ENCODE peak calls at places on chromosome 13, in nine cellular contexts. H is dorsolateral prefrontal cortex; V is CD8-positive, alpha-beta memory T cell; K is adrenal gland; B is Karpas-422; O is GM23338; P is endodermal cell; S is transverse colon; I is left ventricle myocardium inferior. J is an unnamed sample.

GRCh38 chr13:41720839-41721561 is 239.9 kb downstream of the VWA8 start:
- DNase-seq in V (no peak), B (no peak), I (no peak), S (no peak), H (no peak), O (no peak), K (no peak), P (no peak), J (no peak)

GRCh38 chr13:36135876-36136275 is 4.7 kb upstream of the DCLK1 start:
- DNase-seq in B (no peak), P (no peak), S (no peak), O (no peak), I (no peak), V (no peak), H (no peak), K (no peak), J (no peak)

GRCh38 chr13:100899720-100900316 is 225.2 kb upstream of the TMTC4 start:
- DNase-seq in H (no peak), P (no peak), V (no peak), I (no peak), B (no peak), O (no peak), S (no peak), K (no peak), J (no peak)

GRCh38 chr13:81990652-81991051 is 1649.7 kb upstream of the SPRY2 start:
- DNase-seq in H (no peak), V (no peak), K (no peak), S (no peak), P (peak; percentile 58), O (peak; percentile 63), B (no peak), I (no peak), J (no peak)

GRCh38 chr13:19604306-19604705 is 29.2 kb upstream of the MPHOSPH8 start:
- DNase-seq in S (no peak), K (no peak), B (no peak), P (no peak), I (no peak), O (no peak), H (no peak), V (no peak), J (no peak)

GRCh38 chr13:52027832-52028231 is 3.3 kb downstream of the UTP14C start:
- DNase-seq in B (no peak), P (no peak), O (no peak), H (no peak), I (no peak), V (no peak), K (no peak), S (no peak), J (no peak)

GRCh38 chr13:69857188-69857821 is 250.3 kb upstream of the ATXN8OS start:
- DNase-seq in S (no peak), H (no peak), O (peak; percentile 82), K (no peak), B (peak; percentile 85), I (no peak), P (no peak), V (no peak), J (no peak)

GRCh38 chr13:91482427-91482826 is 84.0 kb downstream of the GPC5 start:
- DNase-seq in B (no peak), S (no peak), K (no peak), O (no peak), V (no peak), P (peak; percentile 77), H (no peak), I (no peak), J (no peak)

GRCh38 chr13:53045110-53045509 is 16.5 kb downstream of the OLFM4 start:
- DNase-seq in B (no peak), K (no peak), I (no peak), P (no peak), V (no peak), S (peak; percentile 66), H (no peak), O (no peak), J (no peak)

GRCh38 chr13:114026128-114026880 is 52.4 kb upstream of the C13orf46 start:
- DNase-seq in P (no peak), I (no peak), S (no peak), V (no peak), H (peak; percentile 73), O (no peak), K (no peak), B (no peak), J (no peak)

GRCh38 chr13:40031031-40031430 is 375.6 kb downstream of the COG6 start:
- DNase-seq in V (no peak), O (no peak), I (no peak), H (no peak), K (no peak), S (no peak), P (no peak), B (no peak), J (peak; percentile 47)

GRCh38 chr13:98322091-98322718 is 145.1 kb upstream of the RNF113B start:
- DNase-seq in I (no peak), K (no peak), V (no peak), H (no peak), S (no peak), B (no peak), P (no peak), O (no peak), J (no peak)

GRCh38 chr13:31209172-31209818 is 9.5 kb downstream of the B3GLCT start:
- DNase-seq in V (peak; percentile 25), K (no peak), S (peak; percentile 11), H (peak; percentile 70), B (no peak), P (peak; percentile 73), O (peak; percentile 43), I (peak; percentile 69), J (no peak)

GRCh38 chr13:45875951-45876350 is 24.4 kb upstream of the SIAH3 start:
- DNase-seq in S (no peak), V (no peak), I (no peak), H (no peak), P (no peak), K (no peak), B (no peak), O (no peak), J (no peak)

GRCh38 chr13:32016119-32016518 is 15.5 kb upstream of the FRY start:
- DNase-seq in K (no peak), I (no peak), B (no peak), S (no peak), V (no peak), H (no peak), P (no peak), O (no peak), J (no peak)

GRCh38 chr13:27925220-27925991 is 5.6 kb downstream of the PDX1 start:
- DNase-seq in O (no peak), H (no peak), S (no peak), B (no peak), P (no peak), K (no peak), V (no peak), I (no peak), J (no peak)

GRCh38 chr13:27928353-27928804 is 8.6 kb downstream of the PDX1 start:
- DNase-seq in K (no peak), B (no peak), V (no peak), P (no peak), O (peak; percentile 51), H (no peak), S (no peak), I (no peak), J (no peak)

GRCh38 chr13:27927444-27928352 is 7.9 kb downstream of the PDX1 start:
- DNase-seq in P (peak; percentile 65), O (peak; percentile 59), S (no peak), B (no peak), V (no peak), I (no peak), H (no peak), K (no peak), J (no peak)

GRCh38 chr13:27924529-27925141 is 4.8 kb downstream of the PDX1 start:
- DNase-seq in B (no peak), I (no peak), H (no peak), K (no peak), O (peak; percentile 60), S (no peak), P (no peak), V (no peak), J (no peak)

GRCh38 chr13:27926644-27927434 is 7.0 kb downstream of the PDX1 start:
- DNase-seq in S (no peak), P (peak; percentile 75), I (no peak), O (peak; percentile 62), K (no peak), H (no peak), B (no peak), V (no peak), J (no peak)
- H3K27me3 ChIP-seq in S (peaks cover 100% of the 10 kb centered on the region), P (peaks cover 100% of the 10 kb centered on the region), I (peaks cover 100% of the 10 kb centered on the region), O (peaks cover 100% of the 10 kb centered on the region), K (peaks cover 81% of the 10 kb centered on the region), H (peaks cover 83% of the 10 kb centered on the region), B (no peaks in the 10 kb centered on the region), V (peaks cover 48% of the 10 kb centered on the region), J (peaks cover 66% of the 10 kb centered on the region)

GRCh38 chr13:96848275-96848674 is 146.0 kb downstream of the OXGR1 start:
- DNase-seq in P (no peak), O (no peak), I (no peak), V (no peak), B (no peak), K (no peak), S (no peak), H (no peak), J (no peak)
- H3K27me3 ChIP-seq in P (no peaks in the 10 kb centered on the region), O (no peaks in the 10 kb centered on the region), I (no peaks in the 10 kb centered on the region), V (no peaks in the 10 kb centered on the region), B (no peaks in the 10 kb centered on the region), K (no peaks in the 10 kb centered on the region), S (no peaks in the 10 kb centered on the region), H (no peaks in the 10 kb centered on the region), J (no peaks in the 10 kb centered on the region)

GRCh38 chr13:50594276-50594970 is 249.1 kb downstream of the DLEU7 start:
- DNase-seq in B (peak; percentile 92), P (peak; percentile 73), K (no peak), O (peak; percentile 48), I (no peak), H (no peak), S (peak; percentile 40), V (peak; percentile 5), J (no peak)

GRCh38 chr13:50596776-50597203 is 246.7 kb downstream of the DLEU7 start:
- DNase-seq in P (no peak), B (no peak), K (no peak), I (no peak), O (no peak), V (no peak), H (no peak), S (no peak), J (no peak)

GRCh38 chr13:50598338-50598737 is 245.2 kb downstream of the DLEU7 start:
- DNase-seq in S (no peak), O (no peak), B (peak; percentile 76), P (no peak), K (no peak), I (no peak), H (no peak), V (no peak), J (no peak)

GRCh38 chr13:50593228-50593627 is 250.3 kb downstream of the DLEU7 start:
- DNase-seq in B (no peak), I (no peak), P (no peak), H (no peak), S (no peak), V (no peak), K (no peak), O (no peak), J (no peak)

GRCh38 chr13:50596103-50596502 is 247.4 kb downstream of the DLEU7 start:
- DNase-seq in B (peak; percentile 48), H (no peak), V (no peak), K (no peak), S (no peak), P (no peak), O (no peak), I (no peak), J (no peak)
- H3K27me3 ChIP-seq in B (peaks cover 3% of the 10 kb centered on the region), H (no peaks in the 10 kb centered on the region), V (no peaks in the 10 kb centered on the region), K (no peaks in the 10 kb centered on the region), S (no peaks in the 10 kb centered on the region), P (peaks cover 6% of the 10 kb centered on the region), O (no peaks in the 10 kb centered on the region), I (no peaks in the 10 kb centered on the region), J (peaks cover 13% of the 10 kb centered on the region)

GRCh38 chr13:27928805-27929753 is 9.3 kb downstream of the PDX1 start:
- DNase-seq in H (no peak), O (peak; percentile 59), V (no peak), S (no peak), B (no peak), I (no peak), K (no peak), P (peak; percentile 61), J (no peak)
- H3K27me3 ChIP-seq in H (peaks cover 61% of the 10 kb centered on the region), O (peaks cover 100% of the 10 kb centered on the region), V (peaks cover 28% of the 10 kb centered on the region), S (peaks cover 95% of the 10 kb centered on the region), B (no peaks in the 10 kb centered on the region), I (peaks cover 100% of the 10 kb centered on the region), K (peaks cover 58% of the 10 kb centered on the region), P (peaks cover 100% of the 10 kb centered on the region), J (peaks cover 48% of the 10 kb centered on the region)

J was measured in BJ.